ENCODE peak calls at places on chromosome 20, in ten cellular contexts. D is ovary, I is astrocyte of the spinal cord, Z is AG04449, Y is progenitor cell of endocrine pancreas, C is heart left ventricle, H is HCT116, X is Caco-2, O is neural crest cell, T is choroid plexus epithelial cell. E is an unnamed sample.

GRCh38 chr20:63087872-63088680 is 81.3 kb upstream of the BHLHE23 start:
- DNase-seq in D (no peak), I (no peak), Z (no peak), Y (no peak), C (no peak), H (no peak), X (no peak), O (no peak), T (no peak), E (peak)

GRCh38 chr20:18524646-18525045 is 16.9 kb downstream of the SEC23B start:
- DNase-seq in D (no peak), I (peak), Z (no peak), Y (no peak), C (no peak), H (no peak), X (no peak), O (no peak), T (peak), E (no peak)

GRCh38 chr20:60057866-60058807 is 99.9 kb downstream of the CDH26 start:
- DNase-seq in D (no peak), I (peak), Z (no peak), Y (no peak), C (peak), H (no peak), X (no peak), O (no peak), T (peak), E (peak)

GRCh38 chr20:37680420-37680819 is 13.4 kb upstream of the CTNNBL1 start:
- DNase-seq in D (no peak), I (no peak), Z (no peak), Y (no peak), C (no peak), H (no peak), X (no peak), O (no peak), T (peak), E (no peak)

GRCh38 chr20:34249291-34249690 is 8.1 kb downstream of the ASIP start:
- DNase-seq in D (no peak), I (peak), Z (no peak), Y (no peak), C (no peak), H (no peak), X (no peak), O (no peak), T (peak), E (no peak)

GRCh38 chr20:46308258-46309157 is at the start of gene CDH22:
- DNase-seq in D (peak), I (no peak), Z (no peak), Y (peak), C (peak), H (peak), X (peak), O (peak), T (peak), E (no peak)

GRCh38 chr20:24462461-24463010 is 6.9 kb upstream of the SYNDIG1 start:
- DNase-seq in D (no peak), I (no peak), Z (no peak), Y (no peak), C (no peak), H (no peak), X (no peak), O (no peak), T (no peak), E (no peak)

GRCh38 chr20:50346372-50347347 is 156.0 kb downstream of the CEBPB start:
- DNase-seq in D (peak), I (peak), Z (peak), Y (no peak), C (peak), H (no peak), X (no peak), O (no peak), T (peak), E (no peak)

GRCh38 chr20:35232575-35232974 is 6.1 kb downstream of the MMP24 start:
- DNase-seq in D (no peak), I (peak), Z (peak), Y (no peak), C (no peak), H (no peak), X (no peak), O (no peak), T (peak), E (no peak)

GRCh38 chr20:34639755-34640222 is 37.1 kb downstream of the PIGU start:
- DNase-seq in D (no peak), I (no peak), Z (no peak), Y (no peak), C (no peak), H (no peak), X (no peak), O (no peak), T (peak), E (no peak)

GRCh38 chr20:11159728-11160127 is 485.9 kb upstream of the JAG1 start:
- DNase-seq in D (no peak), I (peak), Z (peak), Y (no peak), C (no peak), H (no peak), X (no peak), O (no peak), T (peak), E (no peak)

GRCh38 chr20:38833857-38834164 is 28.3 kb downstream of the PPP1R16B start:
- DNase-seq in D (no peak), I (no peak), Z (no peak), Y (no peak), C (no peak), H (no peak), X (no peak), O (no peak), T (no peak), E (no peak)

GRCh38 chr20:51596656-51597388 is 54.3 kb upstream of the NFATC2 start:
- DNase-seq in D (no peak), I (no peak), Z (no peak), Y (no peak), C (no peak), H (no peak), X (no peak), O (no peak), T (no peak), E (no peak)

GRCh38 chr20:21511850-21512633 is 1.8 kb downstream of the NKX2-2 start:
- DNase-seq in D (no peak), I (no peak), Z (no peak), Y (peak), C (no peak), H (no peak), X (no peak), O (no peak), T (no peak), E (peak)

DNA sequence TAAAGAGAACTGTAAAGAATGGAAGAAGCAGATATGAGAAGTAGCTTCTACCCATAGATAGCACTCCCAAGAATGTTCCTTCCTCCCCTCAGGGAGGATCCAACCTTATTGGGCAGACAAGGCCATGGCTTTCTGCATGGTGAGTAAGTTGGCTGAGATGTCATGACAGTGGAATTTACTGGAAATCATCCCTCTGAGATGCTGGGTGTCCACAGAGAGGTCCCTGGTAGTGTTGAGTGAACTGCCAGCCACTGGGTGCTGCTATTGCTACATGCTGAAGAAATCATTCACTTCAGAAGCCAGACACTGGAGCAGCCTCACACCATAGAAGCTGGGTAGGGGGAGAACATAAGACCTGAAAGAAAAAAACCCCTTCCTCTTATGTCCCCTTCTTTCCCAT is 46.4 kb upstream of the FERMT1 start:
- DNase-seq in D (no peak), I (peak), Z (no peak), Y (no peak), C (no peak), H (no peak), X (peak), O (no peak), T (peak), E (no peak)
- TF ChIP-seq CTCF in D (no peak), I (peak), Z (no peak), Y (no peak), C (no peak), H (peak), X (peak), O (no peak), T (peak), E (no peak)

GRCh38 chr20:44785768-44786167 is 24.6 kb downstream of the RIMS4 start:
- DNase-seq in D (no peak), I (no peak), Z (no peak), Y (no peak), C (no peak), H (no peak), X (peak), O (no peak), T (no peak), E (no peak)
- TF ChIP-seq CTCF in D (no peak), I (no peak), Z (peak), Y (no peak), C (no peak), H (peak), X (peak), O (no peak), T (no peak), E (peak)

GRCh38 chr20:61350500-61351250 is 98.6 kb downstream of the CDH4 start:
- DNase-seq in D (no peak), I (no peak), Z (no peak), Y (no peak), C (no peak), H (no peak), X (no peak), O (peak), T (no peak), E (no peak)
- TF ChIP-seq CTCF in D (no peak), I (peak), Z (no peak), Y (peak), C (no peak), H (no peak), X (no peak), O (no peak), T (peak), E (no peak)

GRCh38 chr20:848218-848617 is 14.7 kb downstream of the FAM110A start:
- DNase-seq in D (no peak), I (no peak), Z (no peak), Y (no peak), C (no peak), H (no peak), X (no peak), O (no peak), T (no peak), E (no peak)

GRCh38 chr20:846894-847278 is 13.4 kb downstream of the FAM110A start:
- DNase-seq in D (no peak), I (no peak), Z (no peak), Y (no peak), C (no peak), H (no peak), X (no peak), O (no peak), T (no peak), E (no peak)

GRCh38 chr20:845226-845868 is 11.8 kb downstream of the FAM110A start:
- DNase-seq in D (no peak), I (no peak), Z (no peak), Y (no peak), C (no peak), H (no peak), X (no peak), O (no peak), T (no peak), E (no peak)

GRCh38 chr20:844473-845225 is 11.1 kb downstream of the FAM110A start:
- DNase-seq in D (peak), I (peak), Z (peak), Y (peak), C (peak), H (peak), X (peak), O (peak), T (peak), E (peak)

DNA sequence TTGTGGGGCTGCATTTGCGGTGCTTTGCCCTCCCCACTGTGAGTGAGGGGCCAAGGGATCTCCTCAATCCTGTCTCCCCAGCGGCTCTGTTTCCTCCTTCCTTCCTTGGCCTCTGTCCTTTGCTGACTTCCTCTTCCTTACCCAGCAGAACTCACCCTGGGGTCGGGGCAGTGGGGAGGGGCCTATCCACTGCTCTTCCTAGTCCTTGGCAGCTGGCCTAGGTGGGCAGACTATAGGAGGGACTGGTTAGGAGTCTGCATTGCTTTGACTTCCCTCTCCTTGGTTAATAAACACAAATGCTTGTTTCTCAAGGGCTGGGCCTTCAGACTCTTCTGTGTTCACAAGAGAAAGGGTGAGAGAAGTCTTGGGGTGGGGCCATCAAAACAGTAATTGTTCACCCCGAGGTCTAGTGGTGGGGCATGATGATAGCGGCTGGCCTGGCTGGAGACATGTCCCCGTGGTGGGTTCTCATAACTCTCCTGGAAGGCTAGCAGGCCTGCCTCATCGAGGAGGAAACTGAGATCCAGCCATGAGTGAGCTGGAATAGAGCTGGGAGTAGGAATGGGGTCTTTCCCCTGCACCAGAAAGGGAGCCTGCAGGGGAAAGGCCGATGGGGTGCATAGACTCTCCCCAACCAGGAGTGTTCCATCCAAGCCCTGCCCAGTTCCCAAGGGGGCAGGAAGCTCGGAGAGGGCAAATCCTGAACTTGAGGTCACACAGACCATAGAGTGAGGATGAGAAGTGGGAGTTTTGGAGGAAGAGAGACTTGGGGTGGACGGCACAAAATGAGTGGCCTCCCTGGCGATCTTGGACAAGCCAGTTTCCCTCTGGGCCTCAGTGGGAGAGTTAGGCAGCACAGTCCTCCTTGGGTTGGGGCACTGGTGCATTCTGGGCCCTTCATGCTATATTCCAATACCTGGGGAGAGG is 12.7 kb downstream of the FAM110A start:
- DNase-seq in D (no peak), I (no peak), Z (no peak), Y (no peak), C (no peak), H (no peak), X (no peak), O (no peak), T (no peak), E (no peak)
- TF ChIP-seq CTCF in D (no peak), I (no peak), Z (no peak), Y (no peak), C (no peak), H (no peak), X (no peak), O (no peak), T (no peak), E (no peak)

DNA sequence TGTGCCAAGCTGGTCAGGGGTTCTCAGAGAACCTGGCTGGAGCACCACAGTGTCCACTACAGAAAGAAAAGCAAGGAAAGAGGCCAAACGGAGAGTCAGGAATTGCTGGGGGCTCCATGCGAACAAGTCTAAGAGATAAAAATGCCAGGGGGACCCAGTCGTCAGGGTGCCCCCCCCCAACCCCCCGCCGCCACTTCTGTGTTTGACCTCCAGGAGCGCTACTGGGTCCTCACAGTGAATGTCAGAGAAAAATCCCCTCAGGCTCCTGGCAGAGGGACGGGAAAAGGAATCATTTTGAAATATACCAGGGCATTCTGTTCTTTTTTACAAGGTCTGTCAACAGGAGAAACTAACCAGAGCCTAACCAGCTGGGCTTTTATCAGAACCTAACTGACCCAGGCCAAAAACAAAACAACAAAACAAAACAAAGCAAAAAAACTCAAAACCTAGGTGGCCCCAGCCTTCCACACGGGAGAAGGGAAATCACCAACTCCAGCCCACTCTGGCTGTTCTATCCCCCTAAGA is 17.9 kb upstream of the NELFCD start:
- DNase-seq in D (no peak), I (no peak), Z (no peak), Y (no peak), C (no peak), H (no peak), X (no peak), O (no peak), T (no peak), E (peak)
- TF ChIP-seq CTCF in D (no peak), I (no peak), Z (no peak), Y (peak), C (no peak), H (no peak), X (peak), O (peak), T (peak), E (no peak)

GRCh38 chr20:13291167-13291566 is 70.1 kb downstream of the ISM1 start:
- DNase-seq in D (no peak), I (no peak), Z (no peak), Y (no peak), C (no peak), H (no peak), X (no peak), O (no peak), T (no peak), E (no peak)

GRCh38 chr20:13294522-13294921 is 73.4 kb downstream of the ISM1 start:
- DNase-seq in D (no peak), I (no peak), Z (no peak), Y (no peak), C (no peak), H (no peak), X (no peak), O (no peak), T (no peak), E (no peak)

GRCh38 chr20:13290724-13291123 is 69.7 kb downstream of the ISM1 start:
- DNase-seq in D (no peak), I (no peak), Z (no peak), Y (no peak), C (no peak), H (no peak), X (no peak), O (no peak), T (no peak), E (no peak)

GRCh38 chr20:13295637-13296036 is 74.6 kb downstream of the ISM1 start:
- DNase-seq in D (no peak), I (no peak), Z (no peak), Y (no peak), C (no peak), H (no peak), X (no peak), O (no peak), T (no peak), E (no peak)

DNA sequence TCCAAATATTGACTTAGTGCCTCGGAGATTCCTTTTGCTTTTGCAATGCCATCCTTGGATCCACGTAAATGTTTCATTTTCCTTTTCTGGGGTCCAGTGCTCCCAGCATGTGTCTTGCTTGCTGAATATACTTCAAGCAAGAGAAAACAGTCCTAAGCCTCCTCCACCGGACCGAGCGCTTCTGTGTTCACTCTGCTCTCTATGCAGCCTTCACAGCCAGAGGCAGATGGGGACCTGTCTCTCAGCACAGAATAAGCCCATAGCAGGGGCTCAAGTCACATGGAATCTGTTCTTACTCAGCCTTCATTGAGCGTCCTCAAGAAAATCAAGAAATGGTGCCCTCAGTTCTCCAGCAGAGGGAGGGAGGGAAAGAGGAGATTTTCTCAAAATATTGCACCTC is 71.4 kb downstream of the ISM1 start:
- DNase-seq in D (no peak), I (no peak), Z (no peak), Y (no peak), C (no peak), H (no peak), X (no peak), O (no peak), T (no peak), E (no peak)
- TF ChIP-seq CTCF in D (no peak), I (no peak), Z (no peak), Y (no peak), C (no peak), H (no peak), X (no peak), O (no peak), T (peak), E (no peak)

GRCh38 chr20:4780245-4780644 is 58.5 kb downstream of the PRND start:
- DNase-seq in D (no peak), I (no peak), Z (no peak), Y (no peak), C (no peak), H (no peak), X (no peak), O (no peak), T (no peak), E (no peak)
- TF ChIP-seq CTCF in D (no peak), I (no peak), Z (no peak), Y (no peak), C (no peak), H (no peak), X (peak), O (no peak), T (peak), E (peak)

GRCh38 chr20:44942264-44942973 is 17.8 kb downstream of the TOMM34 start:
- DNase-seq in D (no peak), I (no peak), Z (no peak), Y (no peak), C (no peak), H (no peak), X (peak), O (no peak), T (no peak), E (no peak)
- TF ChIP-seq CTCF in D (no peak), I (no peak), Z (no peak), Y (no peak), C (peak), H (peak), X (peak), O (peak), T (no peak), E (no peak)

GRCh38 chr20:48920527-48921167 is 864 bp upstream of the ARFGEF2 start:
- DNase-seq in D (no peak), I (no peak), Z (no peak), Y (no peak), C (no peak), H (no peak), X (no peak), O (no peak), T (no peak), E (no peak)

GRCh38 chr20:48919882-48920526 is 1.5 kb upstream of the ARFGEF2 start:
- DNase-seq in D (no peak), I (no peak), Z (no peak), Y (no peak), C (no peak), H (no peak), X (no peak), O (no peak), T (no peak), E (no peak)

GRCh38 chr20:48921883-48922867 is 664 bp downstream of the ARFGEF2 start:
- DNase-seq in D (no peak), I (peak), Z (no peak), Y (peak), C (peak), H (no peak), X (peak), O (no peak), T (no peak), E (no peak)

GRCh38 chr20:48923149-48923718 is 1.7 kb downstream of the ARFGEF2 start:
- DNase-seq in D (no peak), I (no peak), Z (no peak), Y (no peak), C (no peak), H (no peak), X (peak), O (no peak), T (no peak), E (no peak)

GRCh38 chr20:48921168-48921882 is at the start of gene ARFGEF2:
- DNase-seq in D (peak), I (peak), Z (no peak), Y (peak), C (peak), H (peak), X (peak), O (peak), T (peak), E (peak)
- TF ChIP-seq CTCF in D (no peak), I (no peak), Z (peak), Y (peak), C (no peak), H (no peak), X (peak), O (peak), T (no peak), E (no peak)

E was measured in osteocyte.